ENCODE peak calls at places on chromosomes 3 and 15, in four cellular contexts. One of them, this sample, is unnamed.

GRCh38 chr3:73523661-73524060 is 101.1 kb downstream of the PDZRN3 start:
- DNase-seq in cardiac muscle cell: no peak
- DNase-seq in HS-27A: no peak
- DNase-seq in EH: no peak
- DNase-seq in this sample: no peak

GRCh38 chr3:156233875-156234274 is 113.5 kb downstream of the KCNAB1 start:
- DNase-seq in cardiac muscle cell: no peak
- DNase-seq in HS-27A: peak; percentile 30
- DNase-seq in EH: peak; percentile 65
- DNase-seq in this sample: no peak

GRCh38 chr3:192408007-192408655 is 319.2 kb downstream of the FGF12 start:
- DNase-seq in EH: no peak
- DNase-seq in cardiac muscle cell: peak; percentile 51
- DNase-seq in HS-27A: no peak
- DNase-seq in this sample: peak; percentile 33

GRCh38 chr15:31164573-31164912 is 63.0 kb upstream of the TRPM1 start:
- DNase-seq in EH: no peak
- DNase-seq in cardiac muscle cell: no peak
- DNase-seq in HS-27A: no peak
- DNase-seq in this sample: no peak

GRCh38 chr3:4732974-4733373 is 239.8 kb downstream of the ITPR1 start:
- DNase-seq in cardiac muscle cell: no peak
- DNase-seq in HS-27A: no peak
- DNase-seq in EH: no peak
- DNase-seq in this sample: no peak

GRCh38 chr3:112629425-112629824 is 11.5 kb downstream of the CCDC80 start:
- DNase-seq in cardiac muscle cell: peak; percentile 54
- DNase-seq in EH: peak; percentile 87
- DNase-seq in HS-27A: no peak
- DNase-seq in this sample: no peak

GRCh38 chr3:31189971-31190370 is 295.5 kb upstream of the GADL1 start:
- DNase-seq in EH: no peak
- DNase-seq in HS-27A: no peak
- DNase-seq in cardiac muscle cell: no peak
- DNase-seq in this sample: no peak

GRCh38 chr3:127068871-127069270 is 86.0 kb downstream of the PLXNA1 start:
- DNase-seq in EH: no peak
- DNase-seq in cardiac muscle cell: no peak
- DNase-seq in HS-27A: no peak
- DNase-seq in this sample: no peak

GRCh38 chr3:195003006-195003892 is 267.7 kb downstream of the XXYLT1 start:
- DNase-seq in cardiac muscle cell: no peak
- DNase-seq in HS-27A: no peak
- DNase-seq in EH: no peak
- DNase-seq in this sample: no peak

GRCh38 chr3:59133350-59133749 is 83.5 kb upstream of the CFAP20DC start:
- DNase-seq in EH: peak; percentile 69
- DNase-seq in HS-27A: no peak
- DNase-seq in cardiac muscle cell: no peak
- DNase-seq in this sample: no peak

GRCh38 chr3:168036654-168037419 is 58.9 kb downstream of the GOLIM4 start:
- DNase-seq in cardiac muscle cell: no peak
- DNase-seq in HS-27A: no peak
- DNase-seq in EH: no peak
- DNase-seq in this sample: no peak

GRCh38 chr3:21839592-21839991 is 88.6 kb upstream of the ZNF385D start:
- DNase-seq in EH: peak; percentile 94
- DNase-seq in cardiac muscle cell: peak; percentile 87
- DNase-seq in HS-27A: peak; percentile 54
- DNase-seq in this sample: no peak

GRCh38 chr3:142019794-142020320 is 129.5 kb downstream of the TFDP2 start:
- DNase-seq in EH: no peak
- DNase-seq in HS-27A: no peak
- DNase-seq in cardiac muscle cell: no peak
- DNase-seq in this sample: no peak

GRCh38 chr15:97129684-97130083 is 799.2 kb downstream of the NR2F2 start:
- DNase-seq in EH: no peak
- DNase-seq in HS-27A: no peak
- DNase-seq in cardiac muscle cell: no peak
- DNase-seq in this sample: no peak

This sample was measured in HuH-7.